ENCODE peak calls at places on chromosomes 6 and 20, in six cellular contexts. I is stomach, M is fibroblast of the aortic adventitia, H is colonic mucosa, V is type B pancreatic cell, Z is astrocyte. C is an unnamed sample.

GRCh38 chr20:59145926-59146800 is 17.5 kb upstream of the ZNF831 start:
- DNase-seq in H (no peak), M (no peak), I (no peak), Z (no peak), V (no peak), C (no peak)

GRCh38 chr6:110034637-110035096 is 56.6 kb downstream of the GPR6 start:
- DNase-seq in V (no peak), I (no peak), M (no peak), H (no peak), Z (no peak), C (no peak)

GRCh38 chr20:49397525-49397924 is 84.9 kb downstream of the KCNB1 start:
- DNase-seq in I (no peak), Z (no peak), V (no peak), H (peak; percentile 21), M (peak; percentile 57), C (no peak)

GRCh38 chr6:139625998-139626975 is 251.8 kb upstream of the CITED2 start:
- DNase-seq in M (peak; percentile 45), I (no peak), V (no peak), H (no peak), Z (no peak), C (no peak)

GRCh38 chr6:38350882-38351281 is 288.8 kb downstream of the BTBD9 start:
- DNase-seq in M (peak; percentile 33), I (no peak), V (no peak), Z (peak; percentile 94), H (no peak), C (no peak)

GRCh38 chr6:137799950-137800568 is 67.0 kb upstream of the TNFAIP3 start:
- DNase-seq in I (no peak), Z (no peak), V (no peak), H (peak; percentile 71), M (peak; percentile 56), C (no peak)

GRCh38 chr6:72554203-72554564 is 67.7 kb upstream of the KCNQ5 start:
- DNase-seq in M (peak; percentile 81), Z (peak; percentile 93), H (no peak), V (no peak), I (no peak), C (no peak)

GRCh38 chr6:136863752-136864151 is 41.4 kb downstream of the PEX7 start:
- DNase-seq in I (no peak), V (no peak), Z (no peak), M (no peak), H (no peak), C (no peak)

GRCh38 chr6:99333068-99333467 is 16.4 kb downstream of the FAXC start:
- DNase-seq in I (no peak), Z (no peak), V (no peak), M (no peak), H (no peak), C (no peak)

GRCh38 chr6:113763311-113763766 is 93.8 kb upstream of the MARCKS start:
- DNase-seq in M (peak; percentile 9), V (no peak), H (no peak), I (no peak), Z (peak; percentile 26), C (no peak)

GRCh38 chr6:36949636-36950035 is 4.9 kb upstream of the PI16 start:
- DNase-seq in I (no peak), Z (peak; percentile 66), M (peak; percentile 41), V (no peak), H (no peak), C (no peak)

GRCh38 chr6:63527658-63528514 is 44.4 kb upstream of the LOC128125822 start:
- DNase-seq in M (peak; percentile 98), I (peak; percentile 93), H (peak; percentile 88), V (no peak), Z (peak; percentile 99), C (no peak)

GRCh38 chr6:133768656-133769295 is 120.1 kb upstream of the TCF21 start:
- DNase-seq in H (no peak), V (no peak), M (peak; percentile 59), I (peak; percentile 34), Z (no peak), C (no peak)

GRCh38 chr6:5203571-5203970 is 57.2 kb downstream of the LYRM4 start:
- DNase-seq in I (no peak), H (no peak), Z (no peak), M (no peak), V (no peak), C (no peak)

GRCh38 chr6:31143148-31143547 is 4.3 kb upstream of the PSORS1C2 start:
- DNase-seq in H (no peak), I (peak; percentile 59), Z (peak; percentile 86), M (peak; percentile 89), V (no peak), C (peak; percentile 23)

GRCh38 chr6:125149256-125150144 is 4.1 kb upstream of the TPD52L1 start:
- DNase-seq in I (no peak), V (no peak), Z (peak; percentile 78), M (peak; percentile 51), H (no peak), C (no peak)

GRCh38 chr6:4133941-4134838 is 1.2 kb downstream of the ECI2 start:
- DNase-seq in H (peak; percentile 52), I (peak; percentile 30), Z (no peak), V (no peak), M (peak; percentile 11), C (no peak)

GRCh38 chr6:129212081-129212480 is 329.1 kb downstream of the LAMA2 start:
- DNase-seq in I (no peak), Z (peak; percentile 30), M (peak; percentile 22), V (no peak), H (no peak), C (no peak)

GRCh38 chr20:59810376-59811187 is 122.9 kb downstream of the SYCP2 start:
- DNase-seq in V (peak; percentile 24), Z (no peak), H (peak; percentile 7), I (peak; percentile 22), M (no peak), C (no peak)

GRCh38 chr6:90490030-90490429 is 96.8 kb downstream of the MAP3K7 start:
- DNase-seq in V (no peak), I (no peak), Z (no peak), M (no peak), H (no peak), C (peak; percentile 13)

GRCh38 chr20:25008388-25009217 is 16.1 kb upstream of the APMAP start:
- DNase-seq in H (no peak), Z (no peak), I (no peak), M (no peak), V (peak; percentile 52), C (no peak)

GRCh38 chr6:151729829-151730495 is 77.5 kb upstream of the ESR1 start:
- DNase-seq in H (no peak), I (no peak), V (no peak), M (no peak), Z (no peak), C (no peak)

GRCh38 chr6:67458265-67458664 is 1176.8 kb upstream of the ADGRB3 start:
- DNase-seq in V (no peak), M (no peak), H (no peak), I (no peak), Z (no peak), C (no peak)

GRCh38 chr6:137391061-137391814 is 103.0 kb downstream of the OLIG3 start:
- DNase-seq in V (no peak), H (no peak), I (no peak), M (no peak), Z (no peak), C (no peak)

GRCh38 chr6:71419954-71420692 is 131.5 kb downstream of the OGFRL1 start:
- DNase-seq in M (no peak), H (peak; percentile 33), V (peak; percentile 73), I (peak; percentile 61), Z (no peak), C (peak; percentile 56)

GRCh38 chr6:24935323-24935722 is 437 bp downstream of the RIPOR2 start:
- DNase-seq in V (no peak), I (no peak), H (no peak), M (no peak), Z (peak; percentile 24), C (no peak)

GRCh38 chr20:14883324-14883723 is 545.9 kb upstream of the FLRT3 start:
- DNase-seq in V (no peak), I (no peak), H (no peak), Z (no peak), M (no peak), C (no peak)

GRCh38 chr6:169044376-169045230 is 209.0 kb downstream of the THBS2 start:
- DNase-seq in H (no peak), I (no peak), Z (no peak), M (peak; percentile 38), V (no peak), C (no peak)

GRCh38 chr6:169045486-169045885 is 208.2 kb downstream of the THBS2 start:
- DNase-seq in M (peak; percentile 61), I (no peak), Z (no peak), H (no peak), V (no peak), C (no peak)

GRCh38 chr6:169047345-169047744 is 206.3 kb downstream of the THBS2 start:
- DNase-seq in H (no peak), Z (no peak), M (no peak), V (no peak), I (no peak), C (no peak)

GRCh38 chr6:169046483-169047192 is 207.0 kb downstream of the THBS2 start:
- DNase-seq in H (no peak), I (no peak), M (peak; percentile 88), Z (peak; percentile 36), V (no peak), C (no peak)

DNA sequence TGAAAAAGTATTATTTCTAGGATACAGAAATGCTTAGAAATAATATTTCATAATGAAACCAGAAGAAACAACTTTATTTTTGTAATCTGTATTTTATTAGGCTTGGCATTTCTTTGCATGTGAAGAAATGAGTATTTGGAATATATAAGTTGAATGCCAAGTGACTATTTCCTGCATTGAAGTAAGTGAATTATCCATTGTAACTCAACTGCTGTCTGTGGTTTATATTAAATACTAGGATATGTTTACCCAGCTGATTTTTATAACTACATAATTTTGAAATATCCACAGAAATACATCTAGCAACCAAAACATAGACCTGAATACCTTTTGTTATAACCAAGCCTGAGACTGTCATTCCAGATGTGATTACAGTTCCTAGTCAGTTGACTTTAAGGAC is 207.6 kb downstream of the THBS2 start:
- DNase-seq in Z (no peak), M (peak; percentile 51), H (no peak), I (no peak), V (no peak), C (no peak)
- TF ChIP-seq CTCF in Z (no peak), M (no peak), H (no peak), I (no peak), V (no peak), C (no peak)

GRCh38 chr20:33515569-33516216 is 25.8 kb downstream of the CBFA2T2 start:
- DNase-seq in I (no peak), Z (no peak), H (no peak), V (no peak), M (no peak), C (no peak)
- TF ChIP-seq CTCF in I (no peak), Z (no peak), H (no peak), V (peak; percentile 63), M (peak; percentile 33), C (no peak)

GRCh38 chr20:21640556-21640955 is 64.9 kb upstream of the PAX1 start:
- DNase-seq in H (no peak), Z (no peak), M (no peak), V (no peak), I (no peak), C (peak; percentile 17)
- TF ChIP-seq CTCF in H (no peak), Z (no peak), M (no peak), V (no peak), I (no peak), C (no peak)

DNA sequence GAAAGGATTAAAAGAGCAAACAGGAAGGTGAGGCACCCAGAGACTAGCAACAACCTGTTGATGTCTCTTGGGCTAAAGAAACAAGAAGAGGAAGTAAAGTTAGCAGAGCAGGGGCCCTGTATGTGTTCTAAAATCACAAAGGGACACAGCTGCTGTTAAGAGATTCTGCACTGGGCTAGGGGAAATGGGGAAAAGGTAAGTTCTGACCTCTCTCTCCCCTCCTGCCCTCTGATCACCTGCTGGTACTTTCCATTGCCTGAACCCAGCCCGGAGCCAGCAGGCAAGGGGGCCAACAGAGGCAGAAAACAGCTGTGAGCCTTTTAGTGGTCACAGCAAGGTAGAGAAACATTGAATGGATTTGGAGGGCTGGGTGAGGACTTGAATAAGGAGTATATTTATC is 13.5 kb upstream of the CNR1 start:
- DNase-seq in V (no peak), M (no peak), H (no peak), Z (no peak), I (no peak), C (no peak)
- TF ChIP-seq CTCF in V (no peak), M (no peak), H (no peak), Z (no peak), I (no peak), C (no peak)